ENCODE peak calls at places on chromosomes 3 and 15, in nine cellular contexts. C is T-helper 9 cell, A is DMS79, Z is frontal cortex, Y is LHCN-M2, V is T1000, F is globus pallidus, M is AML-193, B is right cardiac atrium. U is an unnamed sample.

GRCh38 chr15:66879511-66879910 is 177.5 kb downstream of the SMAD6 start:
- DNase-seq in C (no peak), A (no peak), Z (no peak), Y (no peak), V (no peak), F (no peak), M (no peak), B (no peak), U (no peak)

GRCh38 chr3:54339608-54340007 is 217.3 kb downstream of the CACNA2D3 start:
- DNase-seq in C (no peak), A (no peak), Z (no peak), Y (no peak), V (no peak), F (no peak), M (no peak), B (no peak), U (no peak)

GRCh38 chr3:31942446-31942845 is 38.6 kb downstream of the OSBPL10 start:
- DNase-seq in C (no peak), A (no peak), Z (no peak), Y (no peak), V (no peak), F (no peak), M (no peak), B (no peak), U (no peak)

GRCh38 chr3:52230889-52231499 is 5.5 kb upstream of the TLR9 start:
- DNase-seq in C (no peak), A (no peak), Z (no peak), Y (no peak), V (no peak), F (no peak), M (no peak), B (no peak), U (no peak)

GRCh38 chr3:127044996-127045395 is 62.1 kb downstream of the PLXNA1 start:
- DNase-seq in C (no peak), A (no peak), Z (no peak), Y (no peak), V (no peak), F (no peak), M (no peak), B (no peak), U (no peak)

GRCh38 chr15:101269479-101270223 is 7.6 kb downstream of the SELENOS start:
- DNase-seq in C (no peak), A (no peak), Z (no peak), Y (no peak), V (no peak), F (no peak), M (no peak), B (peak), U (no peak)

GRCh38 chr3:140898340-140899180 is 43.1 kb upstream of the SLC25A36 start:
- DNase-seq in C (no peak), A (peak), Z (no peak), Y (peak), V (peak), F (peak), M (peak), B (no peak), U (peak)

GRCh38 chr3:72224804-72225509 is 440.0 kb upstream of the PROK2 start:
- DNase-seq in C (no peak), A (no peak), Z (no peak), Y (no peak), V (no peak), F (no peak), M (no peak), B (no peak), U (no peak)

GRCh38 chr15:92454525-92455105 is 60.9 kb downstream of the ST8SIA2 start:
- DNase-seq in C (no peak), A (no peak), Z (no peak), Y (no peak), V (no peak), F (no peak), M (no peak), B (no peak), U (no peak)

GRCh38 chr3:23819599-23820360 is 14.0 kb downstream of the UBE2E1 start:
- DNase-seq in C (no peak), A (no peak), Z (peak), Y (no peak), V (no peak), F (peak), M (no peak), B (no peak), U (no peak)

U was measured in smooth muscle cell of the brain vasculature.